ENCODE peak calls at places on chromosomes 7 and 10, in five cellular contexts. V is tibial artery, R is fibroblast of lung, U is psoas muscle, E is body of pancreas. J is an unnamed sample.

GRCh38 chr7:5557920-5558401 is 134.3 kb upstream of the TNRC18 start:
- DNase-seq in V (peak), R (no peak), U (peak), E (peak), J (peak)

GRCh38 chr7:31251441-31251840 is 89.1 kb downstream of the NEUROD6 start:
- DNase-seq in V (no peak), R (no peak), U (no peak), E (no peak), J (no peak)

GRCh38 chr7:25950488-25951413 is 201.2 kb upstream of the NFE2L3 start:
- DNase-seq in V (peak), R (peak), U (peak), E (peak), J (peak)

GRCh38 chr10:112565434-112566053 is 118.5 kb downstream of the VTI1A start:
- DNase-seq in V (no peak), R (peak), U (no peak), E (peak), J (peak)

GRCh38 chr7:152860302-152860701 is 100.8 kb downstream of the ACTR3B start:
- DNase-seq in V (no peak), R (no peak), U (no peak), E (no peak), J (no peak)

GRCh38 chr7:46479680-46480079 is 558.6 kb upstream of the IGFBP3 start:
- DNase-seq in V (no peak), R (no peak), U (no peak), E (no peak), J (no peak)

GRCh38 chr10:6059506-6059905 is 2.7 kb downstream of the IL2RA start:
- DNase-seq in V (no peak), R (no peak), U (no peak), E (no peak), J (no peak)

GRCh38 chr10:114754445-114755320 is 66.9 kb upstream of the FHIP2A start:
- DNase-seq in V (no peak), R (peak), U (no peak), E (no peak), J (peak)

GRCh38 chr10:26516540-26517101 is 78.5 kb downstream of the APBB1IP start:
- DNase-seq in V (no peak), R (peak), U (no peak), E (no peak), J (peak)

GRCh38 chr10:62323751-62324150 is 50.4 kb upstream of the ZNF365 start:
- DNase-seq in V (no peak), R (peak), U (no peak), E (no peak), J (no peak)

GRCh38 chr10:92592761-92593552 is at the start of gene KIF11:
- DNase-seq in V (peak), R (peak), U (peak), E (peak), J (peak)

GRCh38 chr10:16995867-16996529 is 133.6 kb downstream of the CUBN start:
- DNase-seq in V (no peak), R (peak), U (no peak), E (no peak), J (no peak)

GRCh38 chr10:61140765-61141392 is 196.9 kb upstream of the RHOBTB1 start:
- DNase-seq in V (no peak), R (peak), U (no peak), E (peak), J (peak)

GRCh38 chr7:128033246-128033645 is 2.0 kb upstream of the LRRC4 start:
- DNase-seq in V (no peak), R (no peak), U (no peak), E (no peak), J (no peak)

GRCh38 chr7:1703475-1704325 is 33.6 kb downstream of the ELFN1 start:
- DNase-seq in V (peak), R (no peak), U (no peak), E (no peak), J (no peak)

GRCh38 chr7:105661625-105662024 is 80.3 kb upstream of the EFCAB10 start:
- DNase-seq in V (no peak), R (no peak), U (no peak), E (no peak), J (no peak)

GRCh38 chr10:80579849-80580645 is 42.3 kb downstream of the SH2D4B start:
- DNase-seq in V (no peak), R (no peak), U (no peak), E (no peak), J (no peak)

GRCh38 chr7:126716321-126716720 is 536.4 kb downstream of the GRM8 start:
- DNase-seq in V (no peak), R (peak), U (no peak), E (no peak), J (no peak)

GRCh38 chr10:52525761-52526160 is 211.7 kb downstream of the DKK1 start:
- DNase-seq in V (no peak), R (peak), U (no peak), E (no peak), J (no peak)

GRCh38 chr7:4123823-4124222 is 558.3 kb upstream of the FOXK1 start:
- DNase-seq in V (peak), R (peak), U (no peak), E (no peak), J (no peak)

GRCh38 chr10:60618861-60619260 is 159.4 kb upstream of the CDK1 start:
- DNase-seq in V (no peak), R (no peak), U (no peak), E (no peak), J (no peak)

GRCh38 chr7:46809886-46810285 is 772.0 kb downstream of the TNS3 start:
- DNase-seq in V (no peak), R (no peak), U (no peak), E (no peak), J (no peak)

GRCh38 chr10:51302316-51302715 is 228.0 kb downstream of the PRKG1 start:
- DNase-seq in V (no peak), R (peak), U (no peak), E (no peak), J (no peak)

GRCh38 chr10:113021268-113022028 is 71.4 kb downstream of the TCF7L2 start:
- DNase-seq in V (peak), R (no peak), U (no peak), E (no peak), J (no peak)

GRCh38 chr7:141133646-141134045 is 59.8 kb downstream of the TMEM178B start:
- DNase-seq in V (no peak), R (no peak), U (no peak), E (no peak), J (no peak)

GRCh38 chr10:77526861-77527617 is 110.6 kb downstream of the KCNMA1 start:
- DNase-seq in V (no peak), R (no peak), U (peak), E (no peak), J (no peak)

GRCh38 chr10:18658301-18658991 is 785 bp upstream of the ARL5B start:
- DNase-seq in V (no peak), R (peak), U (peak), E (peak), J (peak)

GRCh38 chr10:132462463-132463332 is 65.7 kb downstream of the PWWP2B start:
- DNase-seq in V (no peak), R (no peak), U (peak), E (no peak), J (no peak)

GRCh38 chr10:6065845-6066244 is 3.7 kb upstream of the IL2RA start:
- DNase-seq in V (peak), R (no peak), U (no peak), E (no peak), J (no peak)

GRCh38 chr10:51010977-51011376 is 63.3 kb upstream of the PRKG1 start:
- DNase-seq in V (no peak), R (peak), U (no peak), E (peak), J (peak)

GRCh38 chr7:131225619-131226101 is 102.0 kb upstream of the MKLN1 start:
- DNase-seq in V (no peak), R (peak), U (no peak), E (peak), J (peak)

GRCh38 chr10:128087884-128088695 is 38.1 kb downstream of the MKI67 start:
- DNase-seq in V (peak), R (no peak), U (no peak), E (no peak), J (no peak)

GRCh38 chr7:86643478-86644281 is at the start of gene GRM3:
- DNase-seq in V (no peak), R (peak), U (no peak), E (peak), J (peak)

GRCh38 chr10:124709862-124710261 is 34.3 kb downstream of the FAM53B start:
- DNase-seq in V (peak), R (no peak), U (peak), E (no peak), J (no peak)

GRCh38 chr7:124137664-124138063 is 104.8 kb upstream of the TMEM229A start:
- DNase-seq in V (no peak), R (no peak), U (no peak), E (no peak), J (no peak)

GRCh38 chr7:137772748-137773147 is 74.0 kb downstream of the DGKI start:
- DNase-seq in V (no peak), R (peak), U (no peak), E (no peak), J (no peak)

GRCh38 chr10:42985436-42986316 is 91.2 kb upstream of the RET start:
- DNase-seq in V (peak), R (no peak), U (peak), E (no peak), J (no peak)

GRCh38 chr10:42986618-42987017 is 90.3 kb upstream of the RET start:
- DNase-seq in V (no peak), R (no peak), U (no peak), E (no peak), J (no peak)

GRCh38 chr10:42987575-42987974 is 89.3 kb upstream of the RET start:
- DNase-seq in V (no peak), R (no peak), U (no peak), E (no peak), J (peak)

GRCh38 chr10:42988069-42988468 is 88.8 kb upstream of the RET start:
- DNase-seq in V (no peak), R (no peak), U (no peak), E (no peak), J (peak)

DNA sequence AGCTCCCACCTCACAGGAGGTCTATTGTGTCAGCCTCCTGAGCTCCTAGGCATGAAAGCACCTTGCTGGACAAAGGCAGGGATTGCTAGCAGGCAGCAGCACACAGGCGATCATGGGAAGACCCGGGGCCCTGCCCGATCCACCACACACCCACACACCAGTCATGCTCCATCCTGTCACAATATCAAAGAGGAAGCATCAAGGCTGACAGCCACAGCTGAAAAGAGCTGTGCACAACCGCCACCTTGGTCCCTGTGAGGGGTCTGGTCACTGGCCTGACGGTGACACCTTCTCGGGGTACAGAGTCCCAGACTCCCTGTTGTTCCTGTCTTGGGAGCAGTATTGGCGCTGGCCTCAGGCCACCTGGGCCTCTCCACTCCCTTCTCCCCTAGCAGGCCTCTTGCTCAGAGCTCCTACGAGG is 89.7 kb upstream of the RET start:
- DNase-seq in V (peak), R (no peak), U (peak), E (no peak), J (no peak)
- H3K27ac ChIP-seq in V (no peak), R (no peak), U (no peak), E (no peak), J (no peak)

GRCh38 chr10:110508389-110508788 is 10.7 kb downstream of the DUSP5 start:
- DNase-seq in V (no peak), R (no peak), U (no peak), E (no peak), J (no peak)

GRCh38 chr10:110508806-110509544 is 11.3 kb downstream of the DUSP5 start:
- DNase-seq in V (no peak), R (no peak), U (no peak), E (no peak), J (no peak)

GRCh38 chr10:110510730-110511129 is 13.0 kb downstream of the DUSP5 start:
- DNase-seq in V (no peak), R (no peak), U (no peak), E (no peak), J (no peak)

GRCh38 chr10:110510086-110510485 is 12.4 kb downstream of the DUSP5 start:
- DNase-seq in V (peak), R (no peak), U (no peak), E (no peak), J (no peak)

DNA sequence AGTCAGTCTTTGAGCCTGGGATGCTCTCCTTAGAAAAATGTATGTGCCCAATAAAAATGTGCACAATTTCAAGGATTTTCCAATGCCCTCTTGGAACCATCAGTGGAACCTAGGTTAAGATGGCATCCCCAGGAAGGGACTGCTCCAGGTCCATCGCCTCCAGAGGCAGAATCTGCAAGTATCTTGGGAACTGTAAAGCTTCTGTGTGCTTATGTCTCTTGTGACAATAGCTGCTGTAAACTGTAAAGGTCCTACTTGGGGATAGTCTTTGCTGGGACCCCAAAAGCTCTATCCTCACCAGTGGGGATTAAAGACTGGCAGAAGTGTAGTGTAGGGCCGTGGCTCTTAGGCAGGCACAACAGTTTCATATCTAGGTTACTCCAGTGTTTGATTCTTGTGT is 11.9 kb downstream of the DUSP5 start:
- DNase-seq in V (no peak), R (no peak), U (no peak), E (no peak), J (no peak)
- TF ChIP-seq CTCF in V (no peak), R (no peak), U (no peak), E (no peak), J (no peak)

GRCh38 chr10:8445353-8445752 is 390.9 kb downstream of the GATA3 start:
- DNase-seq in V (no peak), R (no peak), U (no peak), E (no peak), J (no peak)
- H3K27ac ChIP-seq in V (no peak), R (no peak), U (no peak), E (no peak), J (no peak)

GRCh38 chr10:78852856-78853255 is 215.9 kb upstream of the ZMIZ1 start:
- DNase-seq in V (no peak), R (no peak), U (no peak), E (peak), J (no peak)
- TF ChIP-seq CTCF in V (no peak), R (peak), U (no peak), E (peak), J (peak)

GRCh38 chr10:111076682-111077661 is at the start of gene ADRA2A:
- DNase-seq in V (no peak), R (peak), U (no peak), E (peak), J (peak)
- H3K27ac ChIP-seq in V (no peak), R (no peak), U (no peak), E (peak), J (no peak)